ENCODE peak calls at places on chromosomes 6 and 20, in six cellular contexts. One of them, this sample, is unnamed.

GRCh38 chr6:90819483-90819882 is 232.6 kb upstream of the MAP3K7 start:
- DNase-seq in RWPE1: no peak
- DNase-seq in naive thymus-derived CD4-positive, alpha-beta T cell: no peak
- DNase-seq in NCI-H2029: no peak
- DNase-seq in EL: no peak
- DNase-seq in aorta: no peak
- DNase-seq in this sample: no peak

GRCh38 chr20:2299301-2299700 is 3.5 kb downstream of the TGM3 start:
- DNase-seq in RWPE1: no peak
- DNase-seq in naive thymus-derived CD4-positive, alpha-beta T cell: no peak
- DNase-seq in NCI-H2029: no peak
- DNase-seq in EL: no peak
- DNase-seq in aorta: no peak
- DNase-seq in this sample: no peak

GRCh38 chr6:149135809-149136208 is 181.7 kb upstream of the TAB2 start:
- DNase-seq in RWPE1: no peak
- DNase-seq in naive thymus-derived CD4-positive, alpha-beta T cell: no peak
- DNase-seq in NCI-H2029: no peak
- DNase-seq in EL: no peak
- DNase-seq in aorta: no peak
- DNase-seq in this sample: no peak

GRCh38 chr6:70257874-70258273 is 45.0 kb downstream of the COL9A1 start:
- DNase-seq in RWPE1: no peak
- DNase-seq in naive thymus-derived CD4-positive, alpha-beta T cell: no peak
- DNase-seq in NCI-H2029: no peak
- DNase-seq in EL: no peak
- DNase-seq in aorta: no peak
- DNase-seq in this sample: peak; percentile 2

GRCh38 chr20:219290-220115 is 7.6 kb upstream of the DEFB129 start:
- DNase-seq in RWPE1: peak; percentile 56
- DNase-seq in naive thymus-derived CD4-positive, alpha-beta T cell: no peak
- DNase-seq in NCI-H2029: no peak
- DNase-seq in EL: peak; percentile 8
- DNase-seq in aorta: no peak
- DNase-seq in this sample: peak; percentile 34

GRCh38 chr20:11054266-11055025 is 380.6 kb upstream of the JAG1 start:
- DNase-seq in RWPE1: no peak
- DNase-seq in naive thymus-derived CD4-positive, alpha-beta T cell: no peak
- DNase-seq in NCI-H2029: no peak
- DNase-seq in EL: no peak
- DNase-seq in aorta: no peak
- DNase-seq in this sample: no peak

GRCh38 chr6:117547688-117548621 is 54.4 kb downstream of the GOPC start:
- DNase-seq in RWPE1: no peak
- DNase-seq in naive thymus-derived CD4-positive, alpha-beta T cell: peak; percentile 30
- DNase-seq in NCI-H2029: peak; percentile 20
- DNase-seq in EL: peak; percentile 73
- DNase-seq in aorta: peak; percentile 87
- DNase-seq in this sample: no peak

GRCh38 chr6:27026361-27026760 is 221.1 kb upstream of the PRSS16 start:
- DNase-seq in RWPE1: no peak
- DNase-seq in naive thymus-derived CD4-positive, alpha-beta T cell: no peak
- DNase-seq in NCI-H2029: no peak
- DNase-seq in EL: no peak
- DNase-seq in aorta: no peak
- DNase-seq in this sample: no peak

GRCh38 chr20:6501061-6501460 is 266.4 kb upstream of the BMP2 start:
- DNase-seq in RWPE1: peak; percentile 93
- DNase-seq in naive thymus-derived CD4-positive, alpha-beta T cell: no peak
- DNase-seq in NCI-H2029: no peak
- DNase-seq in EL: peak; percentile 22
- DNase-seq in aorta: no peak
- DNase-seq in this sample: peak; percentile 18

GRCh38 chr20:63625771-63626423 is 1.0 kb downstream of the GMEB2 start:
- DNase-seq in RWPE1: no peak
- DNase-seq in naive thymus-derived CD4-positive, alpha-beta T cell: no peak
- DNase-seq in NCI-H2029: peak; percentile 17
- DNase-seq in EL: peak; percentile 25
- DNase-seq in aorta: peak; percentile 79
- DNase-seq in this sample: no peak

GRCh38 chr6:20404641-20405032 is 3.0 kb downstream of the E2F3 start:
- DNase-seq in RWPE1: peak; percentile 60
- DNase-seq in naive thymus-derived CD4-positive, alpha-beta T cell: peak; percentile 53
- DNase-seq in NCI-H2029: peak; percentile 80
- DNase-seq in EL: peak; percentile 78
- DNase-seq in aorta: no peak
- DNase-seq in this sample: peak; percentile 71

GRCh38 chr6:138378463-138378862 is 758 bp downstream of the SMIM28 start:
- DNase-seq in RWPE1: no peak
- DNase-seq in naive thymus-derived CD4-positive, alpha-beta T cell: no peak
- DNase-seq in NCI-H2029: peak; percentile 5
- DNase-seq in EL: no peak
- DNase-seq in aorta: no peak
- DNase-seq in this sample: no peak

GRCh38 chr6:146879406-146880117 is 280.8 kb downstream of the ADGB start:
- DNase-seq in RWPE1: no peak
- DNase-seq in naive thymus-derived CD4-positive, alpha-beta T cell: no peak
- DNase-seq in NCI-H2029: no peak
- DNase-seq in EL: no peak
- DNase-seq in aorta: no peak
- DNase-seq in this sample: no peak

GRCh38 chr6:90859612-90860011 is 272.7 kb upstream of the MAP3K7 start:
- DNase-seq in RWPE1: no peak
- DNase-seq in naive thymus-derived CD4-positive, alpha-beta T cell: no peak
- DNase-seq in NCI-H2029: no peak
- DNase-seq in EL: no peak
- DNase-seq in aorta: no peak
- DNase-seq in this sample: no peak

GRCh38 chr6:1821188-1822183 is 211.8 kb downstream of the FOXC1 start:
- DNase-seq in RWPE1: no peak
- DNase-seq in naive thymus-derived CD4-positive, alpha-beta T cell: no peak
- DNase-seq in NCI-H2029: peak; percentile 93
- DNase-seq in EL: peak; percentile 69
- DNase-seq in aorta: no peak
- DNase-seq in this sample: no peak

GRCh38 chr20:58471161-58471834 is 43.9 kb downstream of the APCDD1L start:
- DNase-seq in RWPE1: no peak
- DNase-seq in naive thymus-derived CD4-positive, alpha-beta T cell: no peak
- DNase-seq in NCI-H2029: no peak
- DNase-seq in EL: no peak
- DNase-seq in aorta: no peak
- DNase-seq in this sample: no peak

GRCh38 chr6:113343940-113344339 is 513.2 kb upstream of the MARCKS start:
- DNase-seq in RWPE1: no peak
- DNase-seq in naive thymus-derived CD4-positive, alpha-beta T cell: no peak
- DNase-seq in NCI-H2029: no peak
- DNase-seq in EL: no peak
- DNase-seq in aorta: no peak
- DNase-seq in this sample: no peak

GRCh38 chr6:148231572-148231971 is 111.1 kb upstream of the SASH1 start:
- DNase-seq in RWPE1: peak; percentile 48
- DNase-seq in naive thymus-derived CD4-positive, alpha-beta T cell: no peak
- DNase-seq in NCI-H2029: no peak
- DNase-seq in EL: peak; percentile 94
- DNase-seq in aorta: no peak
- DNase-seq in this sample: peak; percentile 49

GRCh38 chr6:132060591-132060990 is 109.4 kb upstream of the CCN2 start:
- DNase-seq in RWPE1: peak; percentile 24
- DNase-seq in naive thymus-derived CD4-positive, alpha-beta T cell: no peak
- DNase-seq in NCI-H2029: no peak
- DNase-seq in EL: peak; percentile 84
- DNase-seq in aorta: no peak
- DNase-seq in this sample: peak; percentile 49

GRCh38 chr6:42845327-42845694 is 34.1 kb upstream of the RPL7L1 start:
- DNase-seq in RWPE1: no peak
- DNase-seq in naive thymus-derived CD4-positive, alpha-beta T cell: no peak
- DNase-seq in NCI-H2029: no peak
- DNase-seq in EL: no peak
- DNase-seq in aorta: no peak
- DNase-seq in this sample: no peak

GRCh38 chr6:34695729-34696188 is 808 bp downstream of the ILRUN start:
- DNase-seq in RWPE1: no peak
- DNase-seq in naive thymus-derived CD4-positive, alpha-beta T cell: no peak
- DNase-seq in NCI-H2029: no peak
- DNase-seq in EL: peak; percentile 5
- DNase-seq in aorta: no peak
- DNase-seq in this sample: no peak

GRCh38 chr6:105135056-105135455 is 44.8 kb downstream of the POPDC3 start:
- DNase-seq in RWPE1: no peak
- DNase-seq in naive thymus-derived CD4-positive, alpha-beta T cell: no peak
- DNase-seq in NCI-H2029: peak; percentile 5
- DNase-seq in EL: peak; percentile 23
- DNase-seq in aorta: no peak
- DNase-seq in this sample: no peak

GRCh38 chr20:63580796-63581461 is 6.9 kb upstream of the HELZ2 start:
- DNase-seq in RWPE1: peak; percentile 92
- DNase-seq in naive thymus-derived CD4-positive, alpha-beta T cell: peak; percentile 72
- DNase-seq in NCI-H2029: no peak
- DNase-seq in EL: peak; percentile 37
- DNase-seq in aorta: no peak
- DNase-seq in this sample: peak; percentile 53

GRCh38 chr20:35368616-35369423 is 43.0 kb downstream of the UQCC1 start:
- DNase-seq in RWPE1: no peak
- DNase-seq in naive thymus-derived CD4-positive, alpha-beta T cell: no peak
- DNase-seq in NCI-H2029: no peak
- DNase-seq in EL: peak; percentile 29
- DNase-seq in aorta: no peak
- DNase-seq in this sample: no peak

GRCh38 chr20:61692476-61692875 is 373.2 kb downstream of the TAF4 start:
- DNase-seq in RWPE1: no peak
- DNase-seq in naive thymus-derived CD4-positive, alpha-beta T cell: no peak
- DNase-seq in NCI-H2029: no peak
- DNase-seq in EL: no peak
- DNase-seq in aorta: no peak
- DNase-seq in this sample: no peak

GRCh38 chr6:19301980-19302379 is 535.2 kb upstream of the ID4 start:
- DNase-seq in RWPE1: peak; percentile 30
- DNase-seq in naive thymus-derived CD4-positive, alpha-beta T cell: no peak
- DNase-seq in NCI-H2029: peak; percentile 90
- DNase-seq in EL: no peak
- DNase-seq in aorta: no peak
- DNase-seq in this sample: peak; percentile 6

GRCh38 chr6:106381871-106382270 is 21.4 kb downstream of the CRYBG1 start:
- DNase-seq in RWPE1: peak; percentile 45
- DNase-seq in naive thymus-derived CD4-positive, alpha-beta T cell: no peak
- DNase-seq in NCI-H2029: peak; percentile 20
- DNase-seq in EL: peak; percentile 24
- DNase-seq in aorta: no peak
- DNase-seq in this sample: no peak

GRCh38 chr6:155120034-155120433 is 124.9 kb downstream of the TIAM2 start:
- DNase-seq in RWPE1: no peak
- DNase-seq in naive thymus-derived CD4-positive, alpha-beta T cell: no peak
- DNase-seq in NCI-H2029: no peak
- DNase-seq in EL: peak; percentile 83
- DNase-seq in aorta: no peak
- DNase-seq in this sample: peak; percentile 61

GRCh38 chr6:79949235-79949634 is 1.9 kb upstream of the ELOVL4 start:
- DNase-seq in RWPE1: peak; percentile 28
- DNase-seq in naive thymus-derived CD4-positive, alpha-beta T cell: peak; percentile 36
- DNase-seq in NCI-H2029: peak; percentile 92
- DNase-seq in EL: peak; percentile 69
- DNase-seq in aorta: no peak
- DNase-seq in this sample: peak; percentile 27

GRCh38 chr6:116556814-116557403 is 3.4 kb downstream of the CALHM4 start:
- DNase-seq in RWPE1: no peak
- DNase-seq in naive thymus-derived CD4-positive, alpha-beta T cell: no peak
- DNase-seq in NCI-H2029: no peak
- DNase-seq in EL: no peak
- DNase-seq in aorta: no peak
- DNase-seq in this sample: no peak

GRCh38 chr6:159935065-159935464 is 33.8 kb upstream of the IGF2R start:
- DNase-seq in RWPE1: no peak
- DNase-seq in naive thymus-derived CD4-positive, alpha-beta T cell: no peak
- DNase-seq in NCI-H2029: no peak
- DNase-seq in EL: peak; percentile 44
- DNase-seq in aorta: no peak
- DNase-seq in this sample: peak; percentile 6

GRCh38 chr20:63787302-63787701 is 43.8 kb downstream of the ZBTB46 start:
- DNase-seq in RWPE1: no peak
- DNase-seq in naive thymus-derived CD4-positive, alpha-beta T cell: no peak
- DNase-seq in NCI-H2029: no peak
- DNase-seq in EL: no peak
- DNase-seq in aorta: no peak
- DNase-seq in this sample: no peak

GRCh38 chr6:134954272-134954990 is 4.5 kb upstream of the ALDH8A1 start:
- DNase-seq in RWPE1: no peak
- DNase-seq in naive thymus-derived CD4-positive, alpha-beta T cell: no peak
- DNase-seq in NCI-H2029: no peak
- DNase-seq in EL: no peak
- DNase-seq in aorta: no peak
- DNase-seq in this sample: no peak